ENCODE peak calls at places on chromosomes 3 and 15, in four cellular contexts. E is stimulated activated CD8-positive, alpha-beta memory T cell treated with anti-CD3 and anti-CD28 coated beads, Interleukin-4, amount 100 ng/mL, for 4 hours; S is activated naive CD4-positive, alpha-beta T cell treated with anti-CD3 and anti-CD28 coated beads, Interleukin-2, amount 10 ng/mL, durations not matched to agents 7 days and 5 days; G is activated CD8-positive, alpha-beta T cell treated with anti-CD3 and anti-CD28 coated beads for 36 hours. T is an unnamed sample.

GRCh38 chr3:110495201-110495927 is 576.3 kb upstream of the NECTIN3 start:
- DNase-seq in E (no peak), S (no peak), G (no peak), T (no peak)

GRCh38 chr15:47196057-47196456 is 521.2 kb upstream of the SEMA6D start:
- DNase-seq in E (no peak), S (peak; percentile 58), G (peak; percentile 57), T (peak; percentile 51)

GRCh38 chr15:64883997-64884511 is 27.6 kb upstream of the ANKDD1A start:
- DNase-seq in E (peak; percentile 61), S (peak; percentile 42), G (peak; percentile 94), T (peak; percentile 15)

GRCh38 chr15:95604634-95605036 is 725.9 kb upstream of the NR2F2 start:
- DNase-seq in E (no peak), S (no peak), G (no peak), T (no peak)

GRCh38 chr15:90141646-90142045 is 39.4 kb upstream of the IDH2 start:
- DNase-seq in E (no peak), S (no peak), G (no peak), T (no peak)

GRCh38 chr15:80007532-80007931 is 36.5 kb upstream of the BCL2A1 start:
- DNase-seq in E (no peak), S (no peak), G (no peak), T (no peak)

GRCh38 chr15:26075770-26076169 is 212.6 kb upstream of the ATP10A start:
- DNase-seq in E (no peak), S (no peak), G (no peak), T (no peak)

GRCh38 chr15:74787251-74788041 is 5.6 kb downstream of the CSK start:
- DNase-seq in E (peak; percentile 72), S (peak; percentile 95), G (peak; percentile 98), T (peak; percentile 94)

GRCh38 chr3:50316657-50317242 is 5.8 kb downstream of the HYAL2 start:
- DNase-seq in E (peak; percentile 59), S (peak; percentile 68), G (peak; percentile 80), T (no peak)

GRCh38 chr3:72976182-72976825 is 20.3 kb upstream of the PPP4R2 start:
- DNase-seq in E (no peak), S (no peak), G (no peak), T (no peak)

GRCh38 chr3:172323894-172324590 is 124.2 kb downstream of the GHSR start:
- DNase-seq in E (no peak), S (no peak), G (no peak), T (no peak)

GRCh38 chr15:99651023-99651807 is 82.0 kb downstream of the LYSMD4 start:
- DNase-seq in E (no peak), S (no peak), G (peak; percentile 40), T (no peak)

GRCh38 chr15:32905481-32905880 is 187.7 kb downstream of the GREM1 start:
- DNase-seq in E (no peak), S (no peak), G (no peak), T (no peak)

GRCh38 chr3:25907081-25907480 is 117.2 kb downstream of the OXSM start:
- DNase-seq in E (no peak), S (no peak), G (no peak), T (no peak)

GRCh38 chr15:91348812-91349500 is 248.9 kb downstream of the SV2B start:
- DNase-seq in E (no peak), S (peak; percentile 42), G (peak; percentile 27), T (peak; percentile 55)

GRCh38 chr3:23041918-23042696 is 161.0 kb upstream of the UBE2E2 start:
- DNase-seq in E (no peak), S (no peak), G (no peak), T (no peak)

GRCh38 chr15:61687124-61687523 is 373.1 kb downstream of the VPS13C start:
- DNase-seq in E (no peak), S (no peak), G (no peak), T (no peak)

GRCh38 chr3:196486263-196486662 is 17.3 kb downstream of the RNF168 start:
- DNase-seq in E (no peak), S (peak; percentile 39), G (peak; percentile 43), T (peak; percentile 27)

T was measured in DND-41.